ENCODE peak calls at places on chromosomes 13 and 19, in seven cellular contexts. T is NCI-H748 treated with DMSO at 0.1 percent for 48 hours, Y is AG09319, J is RKO, W is GM12878, B is iris pigment epithelial cell, M is brain microvascular endothelial cell. C is an unnamed sample.

GRCh38 chr13:39918837-39919236 is 263.4 kb downstream of the COG6 start:
- DNase-seq in B (peak), W (no peak), J (no peak), Y (no peak), T (no peak), M (no peak), C (no peak)

GRCh38 chr13:85254641-85255040 is 544.6 kb downstream of the SLITRK6 start:
- DNase-seq in M (no peak), T (no peak), J (no peak), B (no peak), Y (no peak), W (no peak), C (no peak)

GRCh38 chr19:6811906-6812305 is 39.4 kb downstream of the VAV1 start:
- DNase-seq in T (no peak), M (peak), B (peak), J (peak), W (peak), Y (peak), C (no peak)

GRCh38 chr13:72565893-72566292 is 161.5 kb downstream of the MZT1 start:
- DNase-seq in J (peak), M (peak), Y (no peak), T (peak), B (peak), W (no peak), C (no peak)

GRCh38 chr13:31053098-31053497 is 108.6 kb downstream of the HSPH1 start:
- DNase-seq in B (peak), M (peak), T (no peak), W (no peak), Y (no peak), J (no peak), C (no peak)

GRCh38 chr13:83667606-83668005 is 214.7 kb downstream of the SLITRK1 start:
- DNase-seq in W (no peak), B (no peak), Y (no peak), M (peak), T (no peak), J (no peak), C (no peak)

GRCh38 chr19:49420227-49420626 is 3.0 kb downstream of the PTH2 start:
- DNase-seq in W (no peak), Y (no peak), B (no peak), T (no peak), J (no peak), M (no peak), C (no peak)

GRCh38 chr19:38805180-38805579 is 7.6 kb downstream of the LGALS4 start:
- DNase-seq in J (peak), Y (no peak), M (no peak), B (no peak), T (no peak), W (no peak), C (no peak)

GRCh38 chr19:44582581-44583265 is 30.6 kb upstream of the IGSF23 start:
- DNase-seq in J (no peak), Y (no peak), B (no peak), M (no peak), T (no peak), W (no peak), C (no peak)

GRCh38 chr13:20673711-20674110 is 29.8 kb upstream of the IL17D start:
- DNase-seq in T (no peak), W (no peak), Y (no peak), M (no peak), J (no peak), B (no peak), C (no peak)

GRCh38 chr13:19862511-19863313 is 737 bp downstream of the ZMYM5 start:
- DNase-seq in W (no peak), M (peak), Y (no peak), J (peak), T (no peak), B (peak), C (no peak)

GRCh38 chr19:32251634-32252332 is 93.6 kb upstream of the ZNF507 start:
- DNase-seq in W (no peak), B (no peak), Y (no peak), T (no peak), J (no peak), M (no peak), C (no peak)

GRCh38 chr19:2475018-2475701 is 767 bp upstream of the GADD45B start:
- DNase-seq in T (peak), J (peak), Y (no peak), M (peak), B (peak), W (no peak), C (no peak)

GRCh38 chr13:30164141-30164540 is 143.2 kb downstream of the KATNAL1 start:
- DNase-seq in W (no peak), T (no peak), Y (no peak), J (no peak), M (no peak), B (no peak), C (no peak)

GRCh38 chr19:11378319-11379189 is 4.1 kb downstream of the SWSAP1 start:
- DNase-seq in W (no peak), B (peak), Y (no peak), M (peak), J (peak), T (no peak), C (no peak)

GRCh38 chr13:112583592-112584277 is 4.2 kb downstream of the TUBGCP3 start:
- DNase-seq in Y (no peak), W (no peak), J (no peak), T (no peak), M (no peak), B (no peak), C (no peak)

GRCh38 chr19:5903054-5903501 is 512 bp downstream of the NDUFA11 start:
- DNase-seq in B (peak), Y (no peak), J (peak), W (no peak), T (no peak), M (peak), C (no peak)

GRCh38 chr19:21604351-21604926 is 99.0 kb downstream of the ZNF429 start:
- DNase-seq in W (no peak), B (peak), J (peak), M (no peak), Y (no peak), T (no peak), C (peak)

GRCh38 chr13:100581030-100581429 is 7.6 kb downstream of the GGACT start:
- DNase-seq in Y (no peak), B (no peak), M (no peak), T (no peak), J (no peak), W (no peak), C (no peak)

GRCh38 chr19:18349524-18350128 is 9.2 kb downstream of the PGPEP1 start:
- DNase-seq in W (no peak), B (peak), M (peak), Y (no peak), J (no peak), T (no peak), C (peak)

GRCh38 chr13:42924290-42924803 is 67.7 kb downstream of the EPSTI1 start:
- DNase-seq in T (no peak), J (no peak), M (no peak), W (no peak), B (no peak), Y (no peak), C (no peak)

GRCh38 chr13:73167046-73167820 is 108.4 kb downstream of the KLF5 start:
- DNase-seq in Y (peak), B (no peak), M (no peak), W (no peak), T (no peak), J (no peak), C (no peak)

GRCh38 chr19:55076321-55076720 is 652 bp downstream of the EPS8L1 start:
- DNase-seq in J (no peak), T (no peak), M (no peak), Y (no peak), W (no peak), B (no peak), C (no peak)

GRCh38 chr13:95188128-95188527 is 113.1 kb downstream of the ABCC4 start:
- DNase-seq in T (no peak), Y (no peak), B (peak), M (no peak), J (no peak), W (no peak), C (no peak)